ENCODE peak calls at places on chromosomes 1 and 21, in six cellular contexts. W is AG20443, I is transverse colon, U is T-helper 17 cell, X is heart left ventricle, F is dermis blood vessel endothelial cell. C is an unnamed sample.
A peak's percentile ranks its signal among the peaks of the same experiment; 100 is the strongest.

GRCh38 chr1:18831656-18832055 is 27.8 kb downstream of the TAS1R2 start:
- DNase-seq in U (no peak), I (no peak), X (no peak), F (no peak), W (no peak), C (no peak)

GRCh38 chr1:81921344-81921743 is 120.6 kb downstream of the ADGRL2 start:
- DNase-seq in I (no peak), U (no peak), F (no peak), X (no peak), W (no peak), C (no peak)

GRCh38 chr21:44883250-44883649 is 9.8 kb upstream of the PTTG1IP start:
- DNase-seq in X (no peak), W (no peak), I (no peak), U (no peak), F (no peak), C (no peak)

GRCh38 chr21:17514124-17514481 is 1.3 kb downstream of the CXADR start:
- DNase-seq in W (no peak), U (no peak), X (no peak), I (no peak), F (peak; percentile 79), C (no peak)

GRCh38 chr1:170239445-170239844 is 93.7 kb downstream of the NTMT2 start:
- DNase-seq in F (no peak), U (no peak), X (no peak), I (no peak), W (peak; percentile 50), C (no peak)

GRCh38 chr1:103525114-103525606 is 339 bp upstream of the RNPC3 start:
- DNase-seq in F (peak; percentile 60), I (no peak), U (no peak), W (peak; percentile 82), X (no peak), C (no peak)

GRCh38 chr21:18142639-18143038 is 102.0 kb upstream of the CHODL start:
- DNase-seq in F (no peak), U (no peak), I (no peak), X (no peak), W (no peak), C (no peak)

GRCh38 chr1:186865861-186866260 is 37.1 kb downstream of the PLA2G4A start:
- DNase-seq in W (no peak), X (no peak), F (no peak), I (no peak), U (no peak), C (no peak)

GRCh38 chr1:158285756-158286241 is 3.9 kb upstream of the CD1C start:
- DNase-seq in U (no peak), W (no peak), X (peak; percentile 43), I (peak; percentile 35), F (no peak), C (no peak)

GRCh38 chr1:18104546-18105100 is 3.0 kb upstream of the IGSF21 start:
- DNase-seq in F (no peak), X (peak; percentile 20), W (peak; percentile 76), I (no peak), U (no peak), C (no peak)

GRCh38 chr1:193111641-193112090 is 6.5 kb upstream of the GLRX2 start:
- DNase-seq in F (no peak), I (peak; percentile 43), U (no peak), X (no peak), W (peak; percentile 14), C (no peak)

GRCh38 chr1:33860671-33861070 is 3.2 kb upstream of the HMGB4 start:
- DNase-seq in X (no peak), I (no peak), W (no peak), F (no peak), U (no peak), C (no peak)

GRCh38 chr1:97308131-97308530 is 586.5 kb downstream of the PTBP2 start:
- DNase-seq in F (no peak), X (no peak), U (no peak), W (peak; percentile 5), I (no peak), C (no peak)

GRCh38 chr21:30227128-30227527 is 11.2 kb upstream of the CLDN8 start:
- DNase-seq in W (no peak), X (no peak), U (no peak), I (no peak), F (no peak), C (no peak)

GRCh38 chr1:220221269-220221668 is 51.0 kb downstream of the RAB3GAP2 start:
- DNase-seq in X (no peak), W (no peak), U (no peak), I (no peak), F (no peak), C (no peak)

GRCh38 chr1:235100124-235100801 is 28.4 kb downstream of the TOMM20 start:
- DNase-seq in X (peak; percentile 39), W (no peak), F (no peak), I (no peak), U (no peak), C (no peak)

GRCh38 chr1:9615316-9616063 is 26.8 kb downstream of the TMEM201 start:
- DNase-seq in W (peak; percentile 85), I (peak; percentile 37), F (peak; percentile 78), X (no peak), U (no peak), C (peak; percentile 29)

GRCh38 chr1:53577141-53578100 is 118.2 kb downstream of the DMRTB1 start:
- DNase-seq in I (no peak), U (no peak), W (no peak), X (no peak), F (no peak), C (no peak)

GRCh38 chr21:27333091-27333490 is 366.2 kb upstream of the ADAMTS5 start:
- DNase-seq in I (no peak), W (no peak), F (no peak), U (no peak), X (no peak), C (no peak)

GRCh38 chr1:107171378-107171777 is 30.5 kb downstream of the NTNG1 start:
- DNase-seq in F (no peak), W (no peak), X (no peak), U (no peak), I (no peak), C (no peak)

GRCh38 chr1:33093004-33093403 is 12.1 kb downstream of the AZIN2 start:
- DNase-seq in F (no peak), X (no peak), I (no peak), W (no peak), U (no peak), C (no peak)

GRCh38 chr21:36596174-36596573 is 102.7 kb upstream of the SIM2 start:
- DNase-seq in I (no peak), U (no peak), F (no peak), W (no peak), X (no peak), C (no peak)

GRCh38 chr1:84504580-84505021 is 1.6 kb upstream of the SPATA1 start:
- DNase-seq in U (no peak), W (peak; percentile 42), I (no peak), F (peak; percentile 53), X (no peak), C (no peak)

GRCh38 chr1:185539277-185539943 is 194.8 kb upstream of the HMCN1 start:
- DNase-seq in I (no peak), U (no peak), X (no peak), F (no peak), W (no peak), C (no peak)

GRCh38 chr1:17232759-17233661 is 15.9 kb upstream of the PADI3 start:
- DNase-seq in W (peak; percentile 64), F (peak; percentile 58), X (no peak), U (no peak), I (peak; percentile 31), C (no peak)

GRCh38 chr1:225941220-225941948 is at the start of gene LEFTY2:
- DNase-seq in X (peak; percentile 39), U (no peak), W (no peak), F (peak; percentile 17), I (no peak), C (no peak)

C was measured in effector CD8-positive, alpha-beta T cell.